ENCODE peak calls at places on chromosomes 3 and 15, in eight cellular contexts. F is GM04503, P is T follicular helper cell, U is Peyer's patch, N is LoVo, A is islet precursor cell, W is EL, S is DMS 273 treated with DMSO at 0.1 percent for 48 hours. L is an unnamed sample.

GRCh38 chr15:40929730-40930429 is 740 bp downstream of the DLL4 start:
- DNase-seq in F (no peak), P (no peak), N (peak), S (no peak), U (no peak), W (peak), A (peak), L (no peak)

GRCh38 chr15:39969871-39970270 is 36.0 kb downstream of the EIF2AK4 start:
- DNase-seq in N (peak), P (no peak), W (peak), U (no peak), A (no peak), F (peak), S (no peak), L (no peak)

GRCh38 chr15:37095993-37096877 is 4.1 kb downstream of the MEIS2 start:
- DNase-seq in P (no peak), W (no peak), A (peak), S (no peak), N (no peak), F (no peak), U (no peak), L (no peak)

GRCh38 chr3:187919018-187919417 is 173.8 kb upstream of the BCL6 start:
- DNase-seq in S (no peak), P (peak), F (no peak), A (no peak), W (no peak), N (no peak), U (peak), L (no peak)

GRCh38 chr15:29106551-29107290 is 162.9 kb downstream of the NSMCE3 start:
- DNase-seq in S (no peak), F (no peak), W (no peak), P (no peak), N (no peak), A (no peak), U (no peak), L (no peak)

GRCh38 chr15:43249699-43250203 is 17.0 kb downstream of the TGM5 start:
- DNase-seq in A (peak), U (no peak), S (no peak), F (peak), W (peak), N (no peak), P (no peak), L (no peak)

GRCh38 chr3:6250167-6250566 is 610.7 kb upstream of the GRM7 start:
- DNase-seq in W (no peak), P (no peak), A (no peak), S (no peak), U (no peak), N (no peak), F (no peak), L (no peak)

GRCh38 chr3:159664011-159664410 is 324.6 kb upstream of the IL12A start:
- DNase-seq in S (no peak), F (no peak), A (no peak), W (peak), U (no peak), N (no peak), P (no peak), L (no peak)

GRCh38 chr3:43742935-43743334 is 52.2 kb downstream of the ABHD5 start:
- DNase-seq in N (no peak), U (no peak), W (peak), F (no peak), P (no peak), A (no peak), S (no peak), L (no peak)

GRCh38 chr15:59138243-59138642 is 33.3 kb downstream of the CCNB2 start:
- DNase-seq in F (no peak), N (peak), S (no peak), A (peak), U (peak), W (peak), P (peak), L (peak)

GRCh38 chr3:140553591-140553990 is 124.3 kb upstream of the TRIM42 start:
- DNase-seq in F (no peak), P (no peak), U (no peak), N (no peak), W (no peak), A (no peak), S (no peak), L (no peak)

GRCh38 chr3:23377928-23378672 is 175.0 kb downstream of the UBE2E2 start:
- DNase-seq in F (no peak), U (no peak), A (no peak), P (no peak), N (no peak), S (no peak), W (no peak), L (no peak)

GRCh38 chr3:98761656-98762229 is 1.4 kb upstream of the ST3GAL6 start:
- DNase-seq in N (no peak), P (no peak), A (no peak), S (no peak), F (no peak), U (no peak), W (no peak), L (no peak)

GRCh38 chr15:84658080-84658787 is at the start of gene NMB:
- DNase-seq in U (peak), W (peak), A (peak), S (peak), N (peak), F (no peak), P (peak), L (peak)

GRCh38 chr15:74400313-74400850 is 32.9 kb upstream of the CYP11A1 start:
- DNase-seq in W (no peak), F (no peak), P (no peak), A (no peak), U (no peak), S (no peak), N (no peak), L (no peak)

GRCh38 chr15:79071901-79072300 is 18.7 kb downstream of the RASGRF1 start:
- DNase-seq in N (no peak), U (no peak), P (no peak), S (no peak), F (peak), A (no peak), W (no peak), L (no peak)

GRCh38 chr15:80936288-80937078 is 53.1 kb downstream of the MESD start:
- DNase-seq in U (no peak), F (no peak), A (peak), S (no peak), N (no peak), W (no peak), P (no peak), L (no peak)

GRCh38 chr3:12454076-12454807 is 30.0 kb upstream of the TSEN2 start:
- DNase-seq in A (no peak), W (peak), S (no peak), N (no peak), F (no peak), U (no peak), P (no peak), L (no peak)